ENCODE peak calls at places on chromosomes 4 and X, in ten cellular contexts. I is CD8-positive, alpha-beta memory T cell; W is right cardiac atrium; N is transverse colon; P is IMR-90; A is mucosa of descending colon; G is A673; D is MM.1S; R is effector memory CD4-positive, alpha-beta T cell; K is HepG2. T is an unnamed sample. For H3K4me1, the result is how much of the 10 kb centered on the place peaks cover.

GRCh38 chr4:108868606-108869227 is 105.9 kb upstream of the ETNPPL start:
- DNase-seq in I (no peak), W (no peak), N (no peak), P (no peak), A (no peak), G (no peak), D (no peak), R (no peak), K (no peak), T (no peak)

GRCh38 chr4:77187231-77187630 is 30.2 kb downstream of the CCNG2 start:
- DNase-seq in I (no peak), W (no peak), N (no peak), P (no peak), A (no peak), G (no peak), D (no peak), R (no peak), K (no peak), T (no peak)

GRCh38 chr4:30866444-30866843 is 146.3 kb downstream of the PCDH7 start:
- DNase-seq in I (no peak), W (no peak), N (no peak), P (peak), A (no peak), G (no peak), D (no peak), R (no peak), K (no peak), T (peak)

GRCh38 chr4:168153596-168154440 is 61.5 kb downstream of the ANXA10 start:
- DNase-seq in I (peak), W (peak), N (peak), P (peak), A (peak), G (peak), D (peak), R (peak), K (peak), T (peak)

GRCh38 chrX:40504801-40505605 is 75.8 kb upstream of the ATP6AP2 start:
- DNase-seq in I (no peak), W (no peak), N (no peak), P (peak), A (peak), G (peak), D (peak), R (no peak), K (no peak), T (no peak)

GRCh38 chr4:103018391-103019318 is 850 bp downstream of the SLC9B1 start:
- DNase-seq in I (no peak), W (peak), N (peak), P (no peak), A (peak), G (peak), D (no peak), R (no peak), K (peak), T (no peak)

GRCh38 chr4:25723409-25723808 is 67.8 kb downstream of the SLC34A2 start:
- DNase-seq in I (no peak), W (no peak), N (no peak), P (peak), A (no peak), G (no peak), D (no peak), R (no peak), K (no peak), T (no peak)

GRCh38 chr4:14916554-14917304 is 85.6 kb upstream of the CPEB2 start:
- DNase-seq in I (no peak), W (peak), N (no peak), P (peak), A (no peak), G (peak), D (no peak), R (no peak), K (peak), T (peak)

GRCh38 chrX:120566817-120567216 is 6.1 kb upstream of the CUL4B start:
- DNase-seq in I (no peak), W (no peak), N (no peak), P (no peak), A (no peak), G (no peak), D (no peak), R (no peak), K (peak), T (no peak)

GRCh38 chrX:151596282-151596681 is 32.8 kb downstream of the PASD1 start:
- DNase-seq in I (no peak), W (no peak), N (no peak), P (no peak), A (no peak), G (peak), D (peak), R (no peak), K (no peak), T (no peak)

GRCh38 chr4:111837761-111838160 is 307.5 kb upstream of the FAM241A start:
- DNase-seq in I (no peak), W (no peak), N (no peak), P (no peak), A (no peak), G (no peak), D (no peak), R (no peak), K (no peak), T (no peak)

GRCh38 chr4:97912151-97912550 is 231.1 kb downstream of the STPG2 start:
- DNase-seq in I (no peak), W (no peak), N (no peak), P (no peak), A (no peak), G (no peak), D (no peak), R (no peak), K (no peak), T (peak)

GRCh38 chr4:13860126-13860525 is 232.6 kb upstream of the BOD1L1 start:
- DNase-seq in I (no peak), W (no peak), N (no peak), P (no peak), A (no peak), G (peak), D (no peak), R (no peak), K (peak), T (no peak)

GRCh38 chrX:154409222-154409871 is at the start of gene DNASE1L1:
- DNase-seq in I (no peak), W (peak), N (peak), P (peak), A (peak), G (no peak), D (peak), R (no peak), K (peak), T (peak)

GRCh38 chrX:119981286-119982070 is 37.9 kb upstream of the NKAP start:
- DNase-seq in I (no peak), W (no peak), N (no peak), P (peak), A (peak), G (peak), D (peak), R (no peak), K (peak), T (peak)

GRCh38 chr4:23770011-23770410 is 119.8 kb downstream of the PPARGC1A start:
- DNase-seq in I (no peak), W (no peak), N (no peak), P (peak), A (no peak), G (no peak), D (no peak), R (no peak), K (no peak), T (no peak)

GRCh38 chr4:153661215-153661822 is 22.8 kb upstream of the TLR2 start:
- DNase-seq in I (no peak), W (no peak), N (no peak), P (no peak), A (no peak), G (no peak), D (no peak), R (no peak), K (no peak), T (no peak)

GRCh38 chr4:153651961-153652784 is 31.9 kb upstream of the TLR2 start:
- DNase-seq in I (no peak), W (no peak), N (no peak), P (no peak), A (no peak), G (no peak), D (no peak), R (no peak), K (no peak), T (no peak)

GRCh38 chr4:153651041-153651960 is 32.8 kb upstream of the TLR2 start:
- DNase-seq in I (peak), W (peak), N (peak), P (no peak), A (peak), G (peak), D (no peak), R (peak), K (no peak), T (no peak)

GRCh38 chr4:153655004-153655541 is 29.0 kb upstream of the TLR2 start:
- DNase-seq in I (no peak), W (no peak), N (no peak), P (no peak), A (no peak), G (no peak), D (no peak), R (no peak), K (peak), T (no peak)

GRCh38 chr4:153655928-153656327 is 28.2 kb upstream of the TLR2 start:
- DNase-seq in I (no peak), W (peak), N (no peak), P (no peak), A (no peak), G (no peak), D (no peak), R (no peak), K (no peak), T (no peak)
- H3K4me1 ChIP-seq in I (under half), W (under half), N (under half), P (under half), A (under half), G (under half), D (under half), R (under half), K (under half), T (under half)

GRCh38 chr4:82371398-82371972 is 2.3 kb downstream of the HNRNPD start:
- DNase-seq in I (no peak), W (no peak), N (no peak), P (peak), A (no peak), G (peak), D (no peak), R (no peak), K (no peak), T (no peak)

GRCh38 chr4:82376109-82376508 is 2.3 kb upstream of the HNRNPD start:
- DNase-seq in I (no peak), W (no peak), N (no peak), P (no peak), A (no peak), G (no peak), D (no peak), R (no peak), K (no peak), T (no peak)

GRCh38 chr4:82373816-82374740 is at the start of gene HNRNPD:
- DNase-seq in I (peak), W (peak), N (peak), P (peak), A (peak), G (peak), D (peak), R (peak), K (peak), T (peak)

GRCh38 chr4:82372874-82373815 is 646 bp downstream of the HNRNPD start:
- DNase-seq in I (peak), W (peak), N (peak), P (peak), A (peak), G (peak), D (peak), R (peak), K (peak), T (peak)

DNA sequence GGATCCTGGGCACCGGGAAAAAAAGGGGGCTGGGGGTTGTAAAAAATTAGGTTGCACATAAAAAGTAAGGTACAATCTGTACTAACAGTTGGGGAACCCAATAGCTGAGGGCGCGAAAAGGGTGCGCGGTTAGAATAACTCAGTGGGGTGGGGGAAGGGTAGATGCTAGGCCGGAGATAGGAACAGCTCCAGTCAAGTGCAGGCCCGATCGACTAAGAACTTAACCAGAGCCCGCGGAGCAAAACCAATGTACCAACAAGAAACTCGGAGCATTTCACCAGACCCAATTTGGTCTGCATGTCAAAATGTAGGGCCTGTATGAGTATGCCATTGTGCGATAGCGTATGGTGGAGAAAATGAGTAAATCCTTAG is 1.3 kb downstream of the HNRNPD start:
- DNase-seq in I (peak), W (no peak), N (peak), P (peak), A (peak), G (peak), D (peak), R (peak), K (no peak), T (peak)
- H3K4me1 ChIP-seq in I (half or more), W (under half), N (under half), P (under half), A (under half), G (under half), D (under half), R (under half), K (under half), T (under half)

DNA sequence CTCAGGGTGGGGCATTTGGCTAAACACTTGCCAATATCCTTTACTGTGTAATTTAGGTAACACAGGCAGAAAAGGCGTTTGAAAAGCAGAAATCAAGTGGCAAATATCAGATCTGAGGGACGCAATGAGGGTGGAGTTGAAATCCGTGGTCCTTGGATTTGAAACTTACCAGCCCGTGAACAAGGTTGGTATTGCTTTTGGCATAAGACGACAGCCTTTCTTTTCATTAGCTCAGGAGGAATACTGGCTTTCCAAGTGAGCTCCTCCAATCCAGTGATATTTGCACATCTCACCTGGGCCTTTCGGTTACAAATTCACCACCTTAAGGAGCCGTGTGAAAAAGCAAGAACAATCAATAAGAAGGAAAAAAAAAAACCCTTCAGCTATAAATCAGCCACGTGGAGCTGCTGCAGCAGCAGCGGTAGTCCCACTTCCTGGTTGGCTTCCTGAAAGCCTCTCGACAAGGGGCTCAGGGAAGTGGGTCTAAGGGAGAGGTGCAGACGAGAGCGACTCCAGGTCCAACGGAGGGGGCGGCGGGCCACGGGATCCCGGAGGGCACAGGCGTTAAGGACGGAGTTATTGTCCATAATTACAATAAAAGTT is 717 bp upstream of the GALNT7 start:
- DNase-seq in I (peak), W (peak), N (peak), P (peak), A (peak), G (peak), D (peak), R (peak), K (no peak), T (peak)
- H3K4me1 ChIP-seq in I (under half), W (under half), N (under half), P (under half), A (under half), G (under half), D (under half), R (under half), K (under half), T (under half)

GRCh38 chrX:37380920-37381319 is 31.8 kb downstream of the PRRG1 start:
- DNase-seq in I (no peak), W (no peak), N (no peak), P (peak), A (peak), G (no peak), D (no peak), R (no peak), K (peak), T (peak)
- H3K4me1 ChIP-seq in I (under half), W (under half), N (under half), P (under half), A (under half), G (under half), D (under half), R (under half), K (under half), T (under half)

GRCh38 chr4:8278421-8279287 is 9.1 kb downstream of the HTRA3 start:
- DNase-seq in I (no peak), W (peak), N (no peak), P (peak), A (peak), G (no peak), D (no peak), R (no peak), K (no peak), T (peak)
- H3K4me1 ChIP-seq in I (under half), W (under half), N (under half), P (under half), A (under half), G (under half), D (under half), R (under half), K (under half), T (under half)

GRCh38 chrX:96204928-96205327 is 479.7 kb upstream of the DIAPH2 start:
- DNase-seq in I (no peak), W (no peak), N (no peak), P (no peak), A (peak), G (no peak), D (no peak), R (no peak), K (peak), T (peak)
- H3K4me1 ChIP-seq in I (under half), W (under half), N (under half), P (under half), A (under half), G (under half), D (under half), R (under half), K (under half), T (under half)

GRCh38 chr4:151692443-151692782 is 68.4 kb downstream of the GATB start:
- DNase-seq in I (no peak), W (no peak), N (no peak), P (no peak), A (no peak), G (no peak), D (no peak), R (no peak), K (no peak), T (no peak)

GRCh38 chr4:151692821-151693504 is 67.8 kb downstream of the GATB start:
- DNase-seq in I (no peak), W (peak), N (no peak), P (peak), A (no peak), G (no peak), D (no peak), R (no peak), K (no peak), T (no peak)

GRCh38 chr4:151690164-151690856 is 70.5 kb downstream of the GATB start:
- DNase-seq in I (no peak), W (no peak), N (no peak), P (peak), A (no peak), G (no peak), D (no peak), R (no peak), K (no peak), T (peak)

GRCh38 chr4:151690884-151691283 is 69.9 kb downstream of the GATB start:
- DNase-seq in I (no peak), W (no peak), N (no peak), P (no peak), A (no peak), G (no peak), D (no peak), R (no peak), K (no peak), T (no peak)

GRCh38 chr4:151691639-151692442 is 69.0 kb downstream of the GATB start:
- DNase-seq in I (no peak), W (no peak), N (no peak), P (peak), A (no peak), G (no peak), D (no peak), R (no peak), K (no peak), T (no peak)
- H3K4me1 ChIP-seq in I (under half), W (under half), N (under half), P (under half), A (under half), G (under half), D (under half), R (under half), K (under half), T (under half)

GRCh38 chr4:118723369-118723768 is 38.2 kb downstream of the METTL14 start:
- DNase-seq in I (no peak), W (no peak), N (no peak), P (no peak), A (no peak), G (no peak), D (no peak), R (no peak), K (no peak), T (no peak)

GRCh38 chr4:118732591-118733330 is 47.6 kb downstream of the METTL14 start:
- DNase-seq in I (no peak), W (no peak), N (no peak), P (peak), A (no peak), G (no peak), D (no peak), R (no peak), K (no peak), T (no peak)

GRCh38 chr4:118729287-118730286 is 44.4 kb downstream of the METTL14 start:
- DNase-seq in I (no peak), W (no peak), N (no peak), P (peak), A (no peak), G (peak), D (peak), R (no peak), K (peak), T (no peak)

GRCh38 chr4:118730683-118731082 is 45.5 kb downstream of the METTL14 start:
- DNase-seq in I (no peak), W (no peak), N (no peak), P (peak), A (no peak), G (no peak), D (no peak), R (no peak), K (no peak), T (no peak)

GRCh38 chr4:118727360-118727759 is 42.2 kb downstream of the METTL14 start:
- DNase-seq in I (no peak), W (no peak), N (no peak), P (peak), A (no peak), G (no peak), D (no peak), R (no peak), K (no peak), T (no peak)
- H3K4me1 ChIP-seq in I (under half), W (under half), N (under half), P (under half), A (under half), G (under half), D (under half), R (under half), K (under half), T (under half)